ENCODE peak calls at places on chromosome 5, in eight cellular contexts. One of them, this sample, is unnamed.
A peak's percentile ranks its signal among the peaks of the same experiment; 100 is the strongest.

GRCh38 chr5:142293486-142293885 is 31.3 kb downstream of the SPRY4 start:
- DNase-seq in cardiac fibroblast: no peak
- DNase-seq in AG04450: no peak
- DNase-seq in OCI-LY7: no peak
- DNase-seq in retinal pigment epithelial cell: no peak
- DNase-seq in fibroblast of the aortic adventitia: peak; percentile 43
- DNase-seq in body of pancreas: no peak
- DNase-seq in A549: no peak
- DNase-seq in this sample: no peak

GRCh38 chr5:72166070-72166979 is 59.0 kb downstream of the MAP1B start:
- DNase-seq in cardiac fibroblast: peak; percentile 90
- DNase-seq in AG04450: no peak
- DNase-seq in OCI-LY7: no peak
- DNase-seq in retinal pigment epithelial cell: peak; percentile 63
- DNase-seq in fibroblast of the aortic adventitia: peak; percentile 70
- DNase-seq in body of pancreas: peak; percentile 26
- DNase-seq in A549: no peak
- DNase-seq in this sample: peak; percentile 39

GRCh38 chr5:91884036-91884435 is 500.9 kb upstream of the ARRDC3 start:
- DNase-seq in cardiac fibroblast: no peak
- DNase-seq in AG04450: no peak
- DNase-seq in OCI-LY7: no peak
- DNase-seq in retinal pigment epithelial cell: no peak
- DNase-seq in fibroblast of the aortic adventitia: no peak
- DNase-seq in body of pancreas: no peak
- DNase-seq in A549: no peak
- DNase-seq in this sample: no peak

GRCh38 chr5:51208291-51208690 is 175.0 kb upstream of the ISL1 start:
- DNase-seq in cardiac fibroblast: no peak
- DNase-seq in AG04450: no peak
- DNase-seq in OCI-LY7: no peak
- DNase-seq in retinal pigment epithelial cell: no peak
- DNase-seq in fibroblast of the aortic adventitia: no peak
- DNase-seq in body of pancreas: no peak
- DNase-seq in A549: no peak
- DNase-seq in this sample: no peak

GRCh38 chr5:37206733-37207132 is 42.4 kb downstream of the CPLANE1 start:
- DNase-seq in cardiac fibroblast: peak; percentile 24
- DNase-seq in AG04450: no peak
- DNase-seq in OCI-LY7: no peak
- DNase-seq in retinal pigment epithelial cell: no peak
- DNase-seq in fibroblast of the aortic adventitia: peak; percentile 5
- DNase-seq in body of pancreas: no peak
- DNase-seq in A549: no peak
- DNase-seq in this sample: no peak

GRCh38 chr5:97846646-97847045 is 663.6 kb upstream of the RIOK2 start:
- DNase-seq in cardiac fibroblast: no peak
- DNase-seq in AG04450: no peak
- DNase-seq in OCI-LY7: no peak
- DNase-seq in retinal pigment epithelial cell: no peak
- DNase-seq in fibroblast of the aortic adventitia: no peak
- DNase-seq in body of pancreas: no peak
- DNase-seq in A549: no peak
- DNase-seq in this sample: no peak

GRCh38 chr5:61280205-61280604 is 51.9 kb upstream of the ZSWIM6 start:
- DNase-seq in cardiac fibroblast: peak; percentile 76
- DNase-seq in AG04450: peak; percentile 64
- DNase-seq in OCI-LY7: no peak
- DNase-seq in retinal pigment epithelial cell: no peak
- DNase-seq in fibroblast of the aortic adventitia: peak; percentile 77
- DNase-seq in body of pancreas: peak; percentile 31
- DNase-seq in A549: no peak
- DNase-seq in this sample: peak; percentile 31

GRCh38 chr5:80223561-80223960 is 32.3 kb downstream of the SERINC5 start:
- DNase-seq in cardiac fibroblast: no peak
- DNase-seq in AG04450: no peak
- DNase-seq in OCI-LY7: no peak
- DNase-seq in retinal pigment epithelial cell: no peak
- DNase-seq in fibroblast of the aortic adventitia: no peak
- DNase-seq in body of pancreas: no peak
- DNase-seq in A549: no peak
- DNase-seq in this sample: no peak

GRCh38 chr5:15995206-15996052 is 184.2 kb downstream of the MARCHF11 start:
- DNase-seq in cardiac fibroblast: peak; percentile 62
- DNase-seq in AG04450: no peak
- DNase-seq in OCI-LY7: peak; percentile 4
- DNase-seq in retinal pigment epithelial cell: no peak
- DNase-seq in fibroblast of the aortic adventitia: peak; percentile 72
- DNase-seq in body of pancreas: no peak
- DNase-seq in A549: no peak
- DNase-seq in this sample: no peak

GRCh38 chr5:123440456-123440855 is 17.3 kb upstream of the CEP120 start:
- DNase-seq in cardiac fibroblast: no peak
- DNase-seq in AG04450: no peak
- DNase-seq in OCI-LY7: no peak
- DNase-seq in retinal pigment epithelial cell: no peak
- DNase-seq in fibroblast of the aortic adventitia: no peak
- DNase-seq in body of pancreas: no peak
- DNase-seq in A549: no peak
- DNase-seq in this sample: no peak

GRCh38 chr5:134090482-134090881 is 24.0 kb upstream of the TCF7 start:
- DNase-seq in cardiac fibroblast: no peak
- DNase-seq in AG04450: no peak
- DNase-seq in OCI-LY7: peak; percentile 45
- DNase-seq in retinal pigment epithelial cell: no peak
- DNase-seq in fibroblast of the aortic adventitia: no peak
- DNase-seq in body of pancreas: no peak
- DNase-seq in A549: no peak
- DNase-seq in this sample: no peak

GRCh38 chr5:150473673-150474358 is 24.3 kb upstream of the RPS14 start:
- DNase-seq in cardiac fibroblast: no peak
- DNase-seq in AG04450: no peak
- DNase-seq in OCI-LY7: no peak
- DNase-seq in retinal pigment epithelial cell: peak; percentile 97
- DNase-seq in fibroblast of the aortic adventitia: peak; percentile 37
- DNase-seq in body of pancreas: no peak
- DNase-seq in A549: no peak
- DNase-seq in this sample: no peak

GRCh38 chr5:116455061-116455460 is 119.6 kb downstream of the SEMA6A start:
- DNase-seq in cardiac fibroblast: peak; percentile 24
- DNase-seq in AG04450: no peak
- DNase-seq in OCI-LY7: no peak
- DNase-seq in retinal pigment epithelial cell: no peak
- DNase-seq in fibroblast of the aortic adventitia: peak; percentile 68
- DNase-seq in body of pancreas: no peak
- DNase-seq in A549: no peak
- DNase-seq in this sample: no peak

GRCh38 chr5:135210286-135211055 is 176.4 kb upstream of the PITX1 start:
- DNase-seq in cardiac fibroblast: peak; percentile 42
- DNase-seq in AG04450: no peak
- DNase-seq in OCI-LY7: no peak
- DNase-seq in retinal pigment epithelial cell: no peak
- DNase-seq in fibroblast of the aortic adventitia: no peak
- DNase-seq in body of pancreas: no peak
- DNase-seq in A549: no peak
- DNase-seq in this sample: peak; percentile 11

GRCh38 chr5:11757661-11758060 is 146.6 kb downstream of the CTNND2 start:
- DNase-seq in cardiac fibroblast: no peak
- DNase-seq in AG04450: no peak
- DNase-seq in OCI-LY7: no peak
- DNase-seq in retinal pigment epithelial cell: no peak
- DNase-seq in fibroblast of the aortic adventitia: no peak
- DNase-seq in body of pancreas: no peak
- DNase-seq in A549: no peak
- DNase-seq in this sample: no peak

DNA sequence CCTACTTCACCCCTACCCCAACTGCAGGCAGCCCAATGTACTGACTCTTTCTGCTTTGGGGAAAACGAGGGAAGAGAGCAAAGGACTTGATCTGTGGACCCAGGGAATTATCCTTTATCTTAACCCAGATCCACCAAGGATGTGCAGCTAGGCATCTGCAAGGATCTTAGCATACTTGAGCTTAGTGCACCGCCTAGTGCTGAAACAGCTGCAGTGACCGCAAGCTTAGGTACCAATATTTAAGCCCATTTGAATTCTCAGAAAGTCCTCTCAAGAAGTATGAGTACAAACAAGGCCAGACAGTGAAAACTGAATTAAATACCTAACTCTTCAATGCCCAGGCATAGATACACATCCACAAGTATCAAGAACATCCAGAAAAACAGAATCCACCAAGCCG is 576.7 kb upstream of the ADAMTS16 start:
- DNase-seq in cardiac fibroblast: no peak
- DNase-seq in AG04450: no peak
- DNase-seq in OCI-LY7: peak; percentile 2
- DNase-seq in retinal pigment epithelial cell: no peak
- DNase-seq in fibroblast of the aortic adventitia: peak; percentile 51
- DNase-seq in body of pancreas: no peak
- DNase-seq in A549: no peak
- DNase-seq in this sample: no peak
- TF ChIP-seq CTCF in cardiac fibroblast: peak; percentile 14
- TF ChIP-seq CTCF in AG04450: no peak
- TF ChIP-seq CTCF in OCI-LY7: peak; percentile 21
- TF ChIP-seq CTCF in retinal pigment epithelial cell: peak; percentile 21
- TF ChIP-seq CTCF in fibroblast of the aortic adventitia: peak; percentile 52
- TF ChIP-seq CTCF in body of pancreas: no peak
- TF ChIP-seq CTCF in A549: no peak
- TF ChIP-seq CTCF in this sample: no peak

GRCh38 chr5:154213592-154213991 is 23.1 kb downstream of the GALNT10 start:
- DNase-seq in cardiac fibroblast: no peak
- DNase-seq in AG04450: no peak
- DNase-seq in OCI-LY7: no peak
- DNase-seq in retinal pigment epithelial cell: no peak
- DNase-seq in fibroblast of the aortic adventitia: no peak
- DNase-seq in body of pancreas: no peak
- DNase-seq in A549: no peak
- DNase-seq in this sample: no peak

GRCh38 chr5:154211611-154212390 is 21.3 kb downstream of the GALNT10 start:
- DNase-seq in cardiac fibroblast: peak; percentile 42
- DNase-seq in AG04450: no peak
- DNase-seq in OCI-LY7: no peak
- DNase-seq in retinal pigment epithelial cell: no peak
- DNase-seq in fibroblast of the aortic adventitia: peak; percentile 59
- DNase-seq in body of pancreas: no peak
- DNase-seq in A549: no peak
- DNase-seq in this sample: no peak

GRCh38 chr5:154215931-154216330 is 25.4 kb downstream of the GALNT10 start:
- DNase-seq in cardiac fibroblast: no peak
- DNase-seq in AG04450: no peak
- DNase-seq in OCI-LY7: no peak
- DNase-seq in retinal pigment epithelial cell: no peak
- DNase-seq in fibroblast of the aortic adventitia: no peak
- DNase-seq in body of pancreas: no peak
- DNase-seq in A549: no peak
- DNase-seq in this sample: no peak

GRCh38 chr5:154214236-154215106 is 23.9 kb downstream of the GALNT10 start:
- DNase-seq in cardiac fibroblast: peak; percentile 51
- DNase-seq in AG04450: no peak
- DNase-seq in OCI-LY7: no peak
- DNase-seq in retinal pigment epithelial cell: no peak
- DNase-seq in fibroblast of the aortic adventitia: peak; percentile 71
- DNase-seq in body of pancreas: no peak
- DNase-seq in A549: peak; percentile 43
- DNase-seq in this sample: no peak

DNA sequence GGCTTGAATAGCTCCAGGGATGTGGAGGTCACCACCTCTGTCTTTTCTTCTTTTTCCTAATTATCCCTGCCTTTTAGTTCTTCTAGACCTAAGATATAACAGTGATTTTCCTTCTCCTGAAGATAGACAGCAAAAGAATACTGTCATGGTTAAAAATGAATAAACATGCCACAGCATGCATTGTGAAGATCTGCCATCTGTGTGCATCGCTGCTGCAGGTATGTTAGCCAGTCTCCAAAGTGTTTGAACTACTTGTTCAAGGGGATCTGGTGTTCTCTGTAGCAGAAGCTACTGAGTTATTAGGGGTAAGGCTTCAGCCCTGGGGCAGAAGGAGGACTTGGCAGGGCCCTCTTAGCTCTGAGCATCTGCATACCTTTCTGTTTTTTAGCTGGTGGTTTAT is 25.0 kb downstream of the GALNT10 start:
- DNase-seq in cardiac fibroblast: no peak
- DNase-seq in AG04450: no peak
- DNase-seq in OCI-LY7: no peak
- DNase-seq in retinal pigment epithelial cell: no peak
- DNase-seq in fibroblast of the aortic adventitia: no peak
- DNase-seq in body of pancreas: no peak
- DNase-seq in A549: no peak
- DNase-seq in this sample: no peak
- TF ChIP-seq CTCF in cardiac fibroblast: no peak
- TF ChIP-seq CTCF in AG04450: no peak
- TF ChIP-seq CTCF in OCI-LY7: no peak
- TF ChIP-seq CTCF in retinal pigment epithelial cell: no peak
- TF ChIP-seq CTCF in fibroblast of the aortic adventitia: no peak
- TF ChIP-seq CTCF in body of pancreas: no peak
- TF ChIP-seq CTCF in A549: no peak
- TF ChIP-seq CTCF in this sample: no peak

DNA sequence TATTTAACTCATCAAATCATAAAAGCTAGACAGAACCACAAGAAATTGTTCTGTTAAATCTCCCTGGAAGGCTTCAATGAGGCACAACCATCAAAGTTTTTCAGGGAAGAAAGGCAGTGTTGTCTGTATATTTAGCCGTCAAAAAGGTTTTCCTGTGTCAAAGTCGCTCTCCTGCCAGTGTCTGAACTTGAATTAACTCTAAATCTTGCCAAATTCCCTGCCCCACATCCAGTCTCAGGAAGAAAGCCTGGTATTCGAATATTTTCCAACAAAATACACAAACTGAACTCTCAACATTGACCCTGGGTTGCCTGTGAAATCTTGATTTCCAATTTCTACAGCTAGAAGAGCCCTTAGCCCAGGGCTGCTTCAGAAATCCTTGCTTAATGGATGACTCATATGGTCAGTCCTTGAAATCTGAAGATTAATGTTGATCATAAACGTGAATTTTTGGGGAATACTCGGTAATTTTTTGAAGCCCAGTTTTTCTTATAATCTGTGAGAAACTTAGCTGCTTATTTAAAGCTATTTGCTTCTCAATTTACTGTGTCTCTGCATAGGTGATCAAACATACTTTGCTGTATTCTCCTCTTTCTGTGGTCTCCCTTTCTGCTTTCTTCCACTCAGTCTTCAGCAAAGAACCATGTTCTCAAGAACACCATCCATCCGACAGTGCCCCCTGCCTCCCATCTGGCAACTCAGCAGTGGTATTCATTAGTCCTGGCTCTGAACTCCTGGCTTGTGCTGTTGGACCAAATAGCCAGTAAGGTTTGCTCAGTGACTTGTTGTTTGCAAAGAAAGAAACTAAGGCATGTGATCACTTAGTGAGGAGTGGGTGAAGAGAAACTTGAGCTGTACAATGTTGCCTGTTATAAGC is 58.9 kb downstream of the NREP start:
- DNase-seq in cardiac fibroblast: peak; percentile 35
- DNase-seq in AG04450: no peak
- DNase-seq in OCI-LY7: peak; percentile 26
- DNase-seq in retinal pigment epithelial cell: peak; percentile 51
- DNase-seq in fibroblast of the aortic adventitia: peak; percentile 63
- DNase-seq in body of pancreas: no peak
- DNase-seq in A549: no peak
- DNase-seq in this sample: no peak
- TF ChIP-seq CTCF in cardiac fibroblast: peak; percentile 1
- TF ChIP-seq CTCF in AG04450: peak; percentile 20
- TF ChIP-seq CTCF in OCI-LY7: peak; percentile 60
- TF ChIP-seq CTCF in retinal pigment epithelial cell: peak; percentile 35
- TF ChIP-seq CTCF in fibroblast of the aortic adventitia: peak; percentile 44
- TF ChIP-seq CTCF in body of pancreas: no peak
- TF ChIP-seq CTCF in A549: no peak
- TF ChIP-seq CTCF in this sample: no peak

GRCh38 chr5:109844148-109844547 is 154.4 kb downstream of the MAN2A1 start:
- DNase-seq in cardiac fibroblast: peak; percentile 36
- DNase-seq in AG04450: no peak
- DNase-seq in OCI-LY7: no peak
- DNase-seq in retinal pigment epithelial cell: no peak
- DNase-seq in fibroblast of the aortic adventitia: peak; percentile 42
- DNase-seq in body of pancreas: no peak
- DNase-seq in A549: peak; percentile 13
- DNase-seq in this sample: no peak
- TF ChIP-seq CTCF in cardiac fibroblast: peak; percentile 37
- TF ChIP-seq CTCF in AG04450: peak; percentile 44
- TF ChIP-seq CTCF in OCI-LY7: peak; percentile 44
- TF ChIP-seq CTCF in retinal pigment epithelial cell: peak; percentile 50
- TF ChIP-seq CTCF in fibroblast of the aortic adventitia: peak; percentile 55
- TF ChIP-seq CTCF in body of pancreas: peak; percentile 22
- TF ChIP-seq CTCF in A549: peak; percentile 33
- TF ChIP-seq CTCF in this sample: no peak

This sample was measured in adrenal gland.